ENCODE peak calls at places on chromosomes 11 and 22, in four cellular contexts. L is IMR-90, S is SJSA1, R is lower lobe of right lung. I is an unnamed sample. For H3K4me1, the result is how much of the 10 kb centered on the place peaks cover.

GRCh38 chr22:19852177-19852781 is 2.4 kb downstream of the GNB1L start:
- DNase-seq in L (no peak), S (no peak), R (no peak), I (no peak)

GRCh38 chr11:88332851-88333250 is 4.7 kb downstream of the CTSC start:
- DNase-seq in L (no peak), S (no peak), R (no peak), I (no peak)

GRCh38 chr22:37802310-37803194 is 5.2 kb upstream of the GCAT start:
- DNase-seq in L (peak), S (no peak), R (peak), I (no peak)

GRCh38 chr22:24117942-24118341 is 63.3 kb upstream of the SUSD2 start:
- DNase-seq in L (no peak), S (no peak), R (no peak), I (no peak)

GRCh38 chr11:65436412-65437032 is 13.9 kb downstream of the NEAT1 start:
- DNase-seq in L (peak), S (no peak), R (no peak), I (no peak)

GRCh38 chr22:20566420-20567260 is 59.2 kb downstream of the MED15 start:
- DNase-seq in L (peak), S (no peak), R (no peak), I (no peak)

GRCh38 chr22:47207387-47207786 is 444.9 kb downstream of the TBC1D22A start:
- DNase-seq in L (no peak), S (no peak), R (no peak), I (no peak)

GRCh38 chr11:88404363-88404762 is 66.8 kb upstream of the CTSC start:
- DNase-seq in L (no peak), S (no peak), R (no peak), I (no peak)

GRCh38 chr11:28529540-28530410 is 421.6 kb downstream of the METTL15 start:
- DNase-seq in L (peak), S (peak), R (no peak), I (no peak)

GRCh38 chr22:20550851-20551744 is 43.7 kb downstream of the MED15 start:
- DNase-seq in L (peak), S (no peak), R (no peak), I (no peak)

GRCh38 chr11:67126986-67127385 is 7.9 kb downstream of the KDM2A start:
- DNase-seq in L (no peak), S (no peak), R (no peak), I (no peak)

GRCh38 chr11:65422104-65422632 is 430 bp upstream of the NEAT1 start:
- DNase-seq in L (peak), S (peak), R (peak), I (no peak)

GRCh38 chr11:33835143-33835878 is 56.6 kb downstream of the LMO2 start:
- DNase-seq in L (peak), S (peak), R (no peak), I (peak)

GRCh38 chr22:48678171-48679135 is 1149.2 kb downstream of the BRD1 start:
- DNase-seq in L (no peak), S (no peak), R (no peak), I (no peak)

GRCh38 chr11:37503411-37504065 is 905.5 kb upstream of the RAG2 start:
- DNase-seq in L (no peak), S (no peak), R (no peak), I (no peak)

GRCh38 chr11:46127150-46127638 is 5.9 kb upstream of the PHF21A start:
- DNase-seq in L (peak), S (peak), R (peak), I (peak)

GRCh38 chr22:22926359-22927195 is 39.0 kb downstream of the IGLL5 start:
- DNase-seq in L (no peak), S (no peak), R (no peak), I (no peak)

GRCh38 chr11:118623291-118623655 is 15.9 kb downstream of the PHLDB1 start:
- DNase-seq in L (peak), S (peak), R (peak), I (peak)

GRCh38 chr11:134270250-134270714 is 5.9 kb upstream of the GLB1L3 start:
- DNase-seq in L (no peak), S (no peak), R (no peak), I (no peak)

GRCh38 chr11:13140028-13140870 is 131.1 kb downstream of the RASSF10 start:
- DNase-seq in L (peak), S (peak), R (peak), I (no peak)

GRCh38 chr22:22035203-22035602 is 52.6 kb upstream of the TOP3B start:
- DNase-seq in L (no peak), S (no peak), R (no peak), I (no peak)

GRCh38 chr11:32088117-32088941 is 2.5 kb upstream of the RCN1 start:
- DNase-seq in L (peak), S (peak), R (no peak), I (peak)

GRCh38 chr22:42920101-42920820 is 63.2 kb upstream of the ARFGAP3 start:
- DNase-seq in L (peak), S (peak), R (peak), I (no peak)

GRCh38 chr11:62497132-62497915 is 49.3 kb downstream of the AHNAK start:
- DNase-seq in L (peak), S (peak), R (no peak), I (peak)

GRCh38 chr11:26134481-26135355 is 197.2 kb upstream of the ANO3 start:
- DNase-seq in L (peak), S (no peak), R (no peak), I (no peak)

GRCh38 chr11:45042560-45042959 is 91.9 kb upstream of the TP53I11 start:
- DNase-seq in L (no peak), S (no peak), R (no peak), I (peak)

GRCh38 chr11:111229604-111230003 is 15.9 kb upstream of the POU2AF2 start:
- DNase-seq in L (no peak), S (no peak), R (no peak), I (no peak)

GRCh38 chr11:33724644-33725035 is 11.6 kb downstream of the CD59 start:
- DNase-seq in L (peak), S (no peak), R (no peak), I (no peak)

GRCh38 chr11:133894956-133895549 is 49.7 kb upstream of the SPATA19 start:
- DNase-seq in L (no peak), S (no peak), R (no peak), I (no peak)

GRCh38 chr22:50674127-50674493 is 1.5 kb downstream of the SHANK3 start:
- DNase-seq in L (no peak), S (no peak), R (no peak), I (no peak)

GRCh38 chr11:30960387-30960992 is 374.3 kb upstream of the MPPED2 start:
- DNase-seq in L (peak), S (no peak), R (no peak), I (no peak)

GRCh38 chr22:46171940-46172339 is 21.6 kb downstream of the PPARA start:
- DNase-seq in L (peak), S (no peak), R (no peak), I (peak)

GRCh38 chr11:8386134-8386864 is 122.6 kb upstream of the LMO1 start:
- DNase-seq in L (no peak), S (no peak), R (no peak), I (no peak)

GRCh38 chr22:36773935-36774334 is 2.0 kb downstream of the IFT27 start:
- DNase-seq in L (peak), S (no peak), R (no peak), I (no peak)

GRCh38 chr11:121494355-121495099 is 41.8 kb upstream of the SORL1-AS1 start:
- DNase-seq in L (no peak), S (no peak), R (no peak), I (no peak)

GRCh38 chr11:108498046-108498815 is at the start of gene POGLUT3:
- DNase-seq in L (peak), S (peak), R (peak), I (no peak)

GRCh38 chr11:13923716-13924650 is 38.5 kb upstream of the SPON1 start:
- DNase-seq in L (no peak), S (no peak), R (no peak), I (no peak)

GRCh38 chr11:100712618-100713017 is 25.5 kb downstream of the ARHGAP42 start:
- DNase-seq in L (no peak), S (no peak), R (no peak), I (no peak)

GRCh38 chr11:16030664-16031063 is 325.7 kb downstream of the SOX6 start:
- DNase-seq in L (peak), S (peak), R (no peak), I (no peak)

GRCh38 chr22:47994899-47995573 is 1232.6 kb downstream of the TBC1D22A start:
- DNase-seq in L (no peak), S (no peak), R (no peak), I (no peak)

GRCh38 chr22:35359380-35360065 is 21.4 kb upstream of the HMOX1 start:
- DNase-seq in L (no peak), S (no peak), R (no peak), I (no peak)
- H3K4me1 ChIP-seq in L (under half), S (under half), R (under half), I (under half)

GRCh38 chr11:3983101-3983500 is 111.5 kb upstream of the RRM1 start:
- DNase-seq in L (no peak), S (no peak), R (no peak), I (no peak)
- H3K4me1 ChIP-seq in L (under half), S (under half), R (under half), I (under half)

GRCh38 chr11:20031155-20032001 is 128.9 kb downstream of the DBX1 start:
- DNase-seq in L (peak), S (peak), R (no peak), I (no peak)

GRCh38 chr11:20032127-20032526 is 128.1 kb downstream of the DBX1 start:
- DNase-seq in L (no peak), S (no peak), R (no peak), I (no peak)

GRCh38 chr11:20033806-20034205 is 126.5 kb downstream of the DBX1 start:
- DNase-seq in L (no peak), S (no peak), R (no peak), I (no peak)

GRCh38 chr11:20034941-20035340 is 125.3 kb downstream of the DBX1 start:
- DNase-seq in L (no peak), S (no peak), R (no peak), I (no peak)

GRCh38 chr11:20032577-20033265 is 127.6 kb downstream of the DBX1 start:
- DNase-seq in L (no peak), S (no peak), R (no peak), I (no peak)
- H3K4me1 ChIP-seq in L (under half), S (under half), R (under half), I (under half)

DNA sequence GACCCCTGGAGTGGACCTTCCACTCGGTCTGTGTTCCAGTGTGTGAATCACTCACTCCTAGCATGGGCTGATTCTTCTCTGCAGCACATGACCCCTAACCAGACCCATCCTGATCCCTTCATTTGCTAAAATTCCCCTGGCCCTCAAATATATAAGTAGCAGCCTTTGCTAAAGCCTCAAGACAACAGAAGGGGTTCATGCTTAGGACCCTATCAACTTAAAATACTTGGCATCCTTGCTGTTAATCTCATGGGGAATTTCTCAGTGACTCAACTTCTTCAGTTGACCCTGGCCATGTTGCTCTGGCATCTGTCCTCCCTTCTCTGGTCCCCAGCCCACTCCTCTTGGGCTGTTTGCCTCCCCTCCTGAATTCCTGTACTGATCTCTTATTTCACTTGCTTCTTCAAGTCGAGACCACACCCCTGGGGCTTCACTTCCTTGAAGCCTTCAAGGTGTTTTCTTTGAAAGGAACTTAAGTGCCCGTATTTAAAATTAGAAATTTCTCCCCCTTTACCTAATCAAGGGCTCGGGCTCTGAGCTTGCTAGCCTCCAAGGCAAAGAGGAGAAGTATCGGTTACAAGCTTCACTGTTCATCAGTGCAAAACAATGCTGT is 23.6 kb downstream of the NNMT start:
- DNase-seq in L (no peak), S (no peak), R (no peak), I (no peak)
- H3K4me1 ChIP-seq in L (under half), S (under half), R (half or more), I (under half)

GRCh38 chr11:94132152-94132558 is 3.5 kb downstream of the PANX1 start:
- DNase-seq in L (peak), S (peak), R (no peak), I (peak)

GRCh38 chr11:94128746-94129504 is at the start of gene PANX1:
- DNase-seq in L (peak), S (peak), R (peak), I (no peak)

GRCh38 chr11:94129505-94130335 is 1.1 kb downstream of the PANX1 start:
- DNase-seq in L (peak), S (peak), R (no peak), I (no peak)

GRCh38 chr11:94131363-94132115 is 2.9 kb downstream of the PANX1 start:
- DNase-seq in L (peak), S (no peak), R (no peak), I (no peak)

DNA sequence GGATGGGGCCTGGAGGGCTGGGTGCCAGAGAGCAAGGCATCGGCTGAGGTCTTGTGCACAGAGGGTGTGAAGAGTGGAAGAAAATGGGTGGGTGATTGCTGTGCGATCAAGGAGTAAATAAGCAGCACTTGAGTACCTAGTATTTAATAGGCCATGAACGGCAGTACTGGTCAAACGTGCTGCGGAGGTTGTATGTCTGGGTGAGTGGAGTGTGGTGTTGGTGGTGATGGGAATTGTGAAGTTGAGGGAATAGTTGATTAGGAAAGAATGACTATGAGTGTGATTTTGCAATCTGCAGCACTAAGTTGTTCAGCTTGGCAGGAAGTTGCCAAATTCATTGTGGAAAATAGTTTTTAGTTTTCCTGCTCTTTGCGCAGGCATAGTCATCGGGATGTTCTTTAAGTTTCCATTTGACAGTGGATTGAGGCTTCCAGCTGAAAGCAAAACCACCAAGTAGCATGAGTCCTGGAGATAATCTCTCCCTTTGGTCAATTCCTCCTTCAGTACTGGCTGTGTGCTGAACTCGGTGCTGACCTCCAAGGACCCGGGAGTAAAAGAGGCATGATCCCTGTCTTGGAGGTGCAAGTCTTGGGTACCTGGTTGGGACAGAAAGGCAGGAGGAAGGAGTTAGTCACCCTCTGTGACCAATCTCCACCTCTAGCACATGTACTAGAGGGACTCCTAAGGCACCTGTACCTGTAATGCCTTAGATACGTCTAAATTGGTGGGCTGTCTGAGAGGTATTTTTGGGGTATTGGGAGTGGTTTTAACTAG is 2.1 kb downstream of the PANX1 start:
- DNase-seq in L (peak), S (no peak), R (no peak), I (no peak)
- H3K4me1 ChIP-seq in L (under half), S (under half), R (half or more), I (half or more)

GRCh38 chr11:6594142-6594768 is 9.2 kb downstream of the RRP8 start:
- DNase-seq in L (no peak), S (no peak), R (no peak), I (no peak)
- H3K4me1 ChIP-seq in L (under half), S (under half), R (under half), I (under half)

GRCh38 chr11:57787920-57788716 is 26.5 kb downstream of the CTNND1 start:
- DNase-seq in L (no peak), S (no peak), R (peak), I (peak)
- H3K4me1 ChIP-seq in L (under half), S (under half), R (half or more), I (half or more)

DNA sequence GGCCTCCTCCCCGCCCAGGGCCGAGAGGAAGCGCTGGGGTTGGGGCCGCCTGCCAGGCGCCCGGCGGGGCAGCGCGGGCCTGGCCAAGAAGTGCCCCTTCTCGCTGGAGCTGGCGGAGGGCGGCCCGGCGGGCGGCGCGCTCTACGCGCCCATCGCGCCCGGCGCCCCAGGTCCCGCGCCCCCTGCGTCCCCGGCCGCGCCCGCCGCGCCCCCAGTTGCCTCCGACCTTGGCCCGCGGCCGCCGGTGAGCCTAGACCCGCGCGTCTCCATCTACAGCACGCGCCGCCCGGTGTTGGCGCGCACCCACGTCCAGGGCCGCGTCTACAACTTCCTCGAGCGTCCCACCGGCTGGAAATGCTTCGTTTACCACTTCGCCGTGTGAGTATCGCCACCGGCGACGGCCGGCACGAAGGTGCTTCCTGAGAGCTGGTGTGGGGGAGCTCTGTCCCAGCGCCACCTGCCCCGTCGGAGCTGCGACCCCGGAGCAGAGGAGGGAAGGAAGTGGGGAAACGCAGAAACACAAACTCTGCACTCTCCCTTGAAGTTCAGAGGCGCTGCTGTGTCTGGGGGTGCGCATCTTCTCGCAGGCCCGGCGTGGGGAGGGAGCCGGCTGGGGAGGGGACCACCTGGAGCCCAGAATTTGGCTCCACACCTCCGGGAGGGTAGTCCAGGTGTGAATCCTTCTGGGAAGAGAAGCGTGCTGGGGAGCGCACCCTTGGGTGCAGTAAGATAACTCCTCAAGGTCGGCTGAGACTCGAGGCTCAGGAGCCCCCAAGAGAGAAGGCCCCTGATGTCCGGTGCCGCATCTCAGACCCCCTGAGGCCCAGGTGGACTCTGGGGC is 519 bp downstream of the KCNQ1 start:
- DNase-seq in L (no peak), S (no peak), R (peak), I (no peak)
- H3K4me1 ChIP-seq in L (under half), S (under half), R (under half), I (under half)

GRCh38 chr11:78158987-78159662 is 19.7 kb upstream of the ALG8 start:
- DNase-seq in L (peak), S (no peak), R (no peak), I (no peak)

GRCh38 chr11:78163828-78164227 is 24.4 kb upstream of the ALG8 start:
- DNase-seq in L (no peak), S (no peak), R (no peak), I (no peak)

GRCh38 chr11:78161937-78162336 is 22.5 kb upstream of the ALG8 start:
- DNase-seq in L (peak), S (no peak), R (no peak), I (no peak)

GRCh38 chr11:78160557-78160956 is 21.1 kb upstream of the ALG8 start:
- DNase-seq in L (no peak), S (no peak), R (no peak), I (no peak)

DNA sequence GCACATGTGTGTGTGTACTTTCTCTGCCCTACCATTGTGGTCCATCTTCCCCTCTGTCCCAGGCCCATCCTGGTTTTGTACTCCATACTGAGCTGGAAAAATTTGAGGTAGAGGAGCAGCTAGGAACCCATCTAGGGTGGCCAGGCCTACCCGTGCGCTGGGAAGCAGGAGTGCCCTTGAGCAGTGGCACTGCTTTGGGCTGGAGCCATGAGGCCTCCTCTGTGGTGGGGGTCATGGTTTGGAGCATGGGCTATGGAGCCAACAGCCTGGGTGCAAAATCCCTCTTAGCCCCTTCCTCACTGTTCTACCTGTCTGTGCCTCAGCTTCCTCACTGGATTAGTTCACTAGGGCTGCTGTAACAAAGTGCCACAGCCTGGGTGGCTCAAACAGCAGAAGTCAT is 21.9 kb upstream of the ALG8 start:
- DNase-seq in L (no peak), S (no peak), R (no peak), I (no peak)
- H3K4me1 ChIP-seq in L (under half), S (under half), R (under half), I (under half)

DNA sequence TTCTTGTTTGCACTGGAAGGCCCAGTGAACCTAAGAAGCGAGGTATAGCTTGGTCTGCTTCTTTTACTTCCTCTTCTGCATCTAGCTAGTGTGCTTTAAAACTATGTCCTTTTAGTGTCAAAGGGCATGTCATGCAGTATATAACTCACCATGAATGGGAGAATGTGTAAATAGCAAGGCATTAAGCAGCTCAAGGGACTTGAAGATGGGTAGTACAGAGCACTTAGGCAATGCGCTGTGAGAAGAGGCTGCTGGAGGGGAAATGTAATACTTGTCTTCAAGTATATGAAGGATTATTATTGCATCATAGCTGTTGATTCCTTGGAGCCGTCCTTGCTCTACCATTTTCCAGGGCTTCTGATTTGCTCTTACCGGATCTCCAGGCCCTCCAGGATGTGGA is 7.6 kb downstream of the MAML2 start:
- DNase-seq in L (peak), S (no peak), R (no peak), I (no peak)
- H3K4me1 ChIP-seq in L (under half), S (under half), R (half or more), I (under half)